ENCODE peak calls at places on chromosomes 5 and 9, in ten cellular contexts. U, K, S, O, T, N, Q, L, R and Z are unnamed samples.

GRCh38 chr9:114894801-114895433 is 35.5 kb downstream of the TNFSF8 start:
- DNase-seq in T (no peak), S (peak; percentile 29), K (no peak), N (no peak), R (peak; percentile 82), L (peak; percentile 98), O (peak; percentile 97), Q (no peak), U (no peak), Z (no peak)

GRCh38 chr5:10678236-10678635 is 82.8 kb downstream of the DAP start:
- DNase-seq in S (no peak), O (peak; percentile 65), L (no peak), K (no peak), Q (no peak), R (no peak), T (no peak), N (no peak), U (no peak), Z (no peak)

GRCh38 chr9:126248680-126249079 is 77.9 kb upstream of the MVB12B start:
- DNase-seq in K (no peak), T (no peak), R (peak; percentile 81), O (peak; percentile 97), Q (no peak), N (no peak), L (peak; percentile 54), S (no peak), U (no peak), Z (no peak)

GRCh38 chr5:173514666-173515065 is 101.8 kb downstream of the BOD1 start:
- DNase-seq in R (peak; percentile 21), K (no peak), Q (no peak), O (no peak), T (no peak), S (no peak), L (no peak), U (no peak), N (no peak), Z (no peak)

GRCh38 chr5:15621094-15621493 is 121.1 kb downstream of the FBXL7 start:
- DNase-seq in U (no peak), T (no peak), K (no peak), O (peak; percentile 45), S (no peak), Q (no peak), N (no peak), L (no peak), R (no peak), Z (no peak)

GRCh38 chr5:172007153-172007794 is 836 bp upstream of the FBXW11 start:
- DNase-seq in Q (no peak), O (peak; percentile 17), U (no peak), L (no peak), R (peak; percentile 28), T (peak; percentile 32), K (no peak), N (no peak), S (no peak), Z (no peak)

GRCh38 chr5:473344-474192 is 30.6 kb downstream of the EXOC3 start:
- DNase-seq in Q (peak; percentile 41), T (peak; percentile 32), R (peak; percentile 40), U (no peak), N (peak; percentile 37), K (peak; percentile 36), L (no peak), O (peak; percentile 32), S (no peak), Z (peak; percentile 80)

GRCh38 chr5:72785796-72786195 is 30.7 kb upstream of the TNPO1 start:
- DNase-seq in U (no peak), R (no peak), O (no peak), T (no peak), K (no peak), N (no peak), L (no peak), S (no peak), Q (no peak), Z (no peak)

GRCh38 chr5:8686707-8687106 is 817.8 kb downstream of the MTRR start:
- DNase-seq in T (no peak), R (no peak), S (no peak), Q (no peak), N (no peak), O (peak; percentile 62), L (no peak), U (no peak), K (no peak), Z (no peak)

DNA sequence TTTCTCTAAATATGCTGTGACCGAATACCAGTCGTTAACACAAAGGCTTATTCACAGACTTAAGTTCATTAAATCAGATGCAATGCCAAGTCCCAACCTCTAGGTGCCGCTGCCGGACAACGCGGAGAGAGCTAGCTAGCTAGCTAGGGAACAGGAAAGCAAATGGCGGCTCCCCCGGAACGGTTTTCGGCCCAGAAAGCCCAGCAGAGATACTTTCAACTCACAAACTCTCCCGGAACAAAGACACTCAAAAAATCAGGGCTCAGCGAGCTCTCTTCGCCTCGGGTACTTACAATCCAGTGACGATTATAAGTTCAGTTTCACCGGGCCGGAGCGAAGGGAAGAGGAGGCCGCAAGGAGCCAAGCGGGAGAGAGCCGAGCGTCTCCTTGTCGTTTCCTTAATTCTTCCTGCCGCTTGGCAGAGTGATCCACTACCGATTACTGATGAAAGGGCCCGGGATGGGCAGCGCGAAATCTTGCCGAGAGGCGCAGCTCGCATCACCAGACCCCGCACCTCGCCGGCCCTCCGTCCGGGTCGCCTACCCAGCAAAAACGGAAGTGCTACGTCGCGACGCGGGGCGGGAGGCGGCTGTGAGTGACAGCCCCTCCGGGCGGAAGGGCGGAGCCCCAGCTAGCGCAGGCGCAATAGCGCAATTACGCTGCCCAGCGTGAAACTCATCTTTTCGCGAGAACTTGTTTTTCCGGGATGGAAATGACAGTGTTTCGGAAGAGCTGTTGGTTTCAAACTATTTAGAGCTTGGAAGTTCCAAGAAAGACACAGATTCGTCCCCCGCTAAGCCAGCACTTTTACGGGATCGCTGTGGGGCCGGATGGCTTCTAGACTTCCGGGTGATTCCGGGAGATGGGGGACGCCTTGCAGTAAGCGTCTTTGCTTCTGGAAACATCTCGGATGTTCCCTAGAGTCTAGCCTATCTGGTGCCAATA is at the start of gene TAF7:
- DNase-seq in U (peak; percentile 82), N (peak; percentile 88), R (peak; percentile 85), L (peak; percentile 84), S (peak; percentile 90), K (peak; percentile 93), T (peak; percentile 92), Q (peak; percentile 89), O (peak; percentile 81), Z (peak; percentile 90)
- H3K9me3 ChIP-seq in U (peaks cover 17% of the 10 kb centered on the region), N (peaks cover 91% of the 10 kb centered on the region), R (peaks cover 38% of the 10 kb centered on the region), L (peaks cover 48% of the 10 kb centered on the region), S (peaks cover 44% of the 10 kb centered on the region), K (peaks cover 53% of the 10 kb centered on the region), T (peaks cover 14% of the 10 kb centered on the region), Q (peaks cover 60% of the 10 kb centered on the region), O (peaks cover 21% of the 10 kb centered on the region), Z (peaks cover 36% of the 10 kb centered on the region)

DNA sequence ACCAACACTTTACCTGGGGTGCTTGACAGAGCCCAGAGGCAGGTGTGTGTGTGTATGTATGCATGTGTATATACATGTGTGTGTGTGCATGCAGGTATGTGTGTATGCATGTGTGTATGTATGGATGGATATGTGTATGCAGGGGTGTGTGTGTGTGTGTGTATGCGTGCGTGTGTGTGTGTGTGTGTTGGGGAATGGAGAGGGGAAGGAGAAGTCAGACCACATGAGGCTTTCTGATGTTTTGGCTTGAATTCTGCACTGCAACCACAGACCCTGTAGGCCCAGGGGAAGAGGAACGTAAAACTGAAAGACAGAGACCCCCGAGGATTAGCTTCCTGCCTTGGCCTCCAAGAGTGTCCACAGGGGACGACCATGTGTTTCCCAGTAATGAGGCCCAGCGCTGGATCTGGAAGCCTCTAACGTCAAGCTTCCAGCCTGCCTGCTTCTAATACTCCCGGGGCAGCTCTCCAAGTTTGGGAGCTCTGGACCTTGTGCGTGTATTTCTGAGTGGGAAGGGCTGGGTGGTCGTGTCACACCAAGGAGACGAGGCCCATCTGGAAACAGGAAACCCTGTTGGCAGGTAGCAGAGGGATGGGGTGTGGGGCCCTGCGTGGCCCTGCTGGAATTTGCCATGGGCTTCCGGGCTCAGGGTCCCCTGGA is 5.8 kb downstream of the DCANP1 start:
- DNase-seq in T (peak; percentile 19), R (no peak), Q (no peak), S (no peak), L (no peak), N (no peak), U (no peak), K (no peak), O (no peak), Z (peak; percentile 49)
- H3K27ac ChIP-seq in T (no peak overlapping the region), R (no peak overlapping the region), Q (no peak overlapping the region), S (no peak overlapping the region), L (no peak overlapping the region), N (no peak overlapping the region), U (no peak overlapping the region), K (no peak overlapping the region), O (no peak overlapping the region), Z (no peak overlapping the region)

DNA sequence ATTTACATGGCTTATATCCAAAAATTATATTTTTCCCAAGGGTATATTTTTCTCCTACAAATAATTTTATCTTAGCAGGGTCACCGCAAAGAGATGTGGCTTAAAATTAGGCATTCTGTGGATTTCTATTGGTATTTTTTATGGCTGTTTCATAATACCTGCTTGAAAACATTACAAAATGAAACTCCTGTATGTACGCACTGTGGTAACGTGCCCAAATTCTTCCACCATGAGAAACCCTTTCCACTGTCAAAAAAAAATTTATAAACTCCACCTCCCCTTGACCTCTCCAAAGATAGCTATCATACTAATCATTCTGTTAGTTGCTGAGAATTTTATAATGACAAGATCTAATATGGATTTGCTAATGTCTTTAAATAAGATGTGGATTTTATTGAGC is 245.0 kb downstream of the SPOCK1 start:
- DNase-seq in O (peak; percentile 82), Q (no peak), T (no peak), R (no peak), S (no peak), K (no peak), N (no peak), L (no peak), U (peak; percentile 12), Z (no peak)
- H3K9me3 ChIP-seq in O (no peaks in the 10 kb centered on the region), Q (no peaks in the 10 kb centered on the region), T (no peaks in the 10 kb centered on the region), R (no peaks in the 10 kb centered on the region), S (no peaks in the 10 kb centered on the region), K (no peaks in the 10 kb centered on the region), N (no peaks in the 10 kb centered on the region), L (no peaks in the 10 kb centered on the region), U (no peaks in the 10 kb centered on the region), Z (no peaks in the 10 kb centered on the region)

GRCh38 chr5:38667499-38667776 is 111.0 kb upstream of the LIFR start:
- DNase-seq in N (no peak), R (no peak), Q (no peak), K (no peak), U (no peak), S (no peak), L (no peak), T (no peak), O (no peak), Z (no peak)

GRCh38 chr5:38663276-38663675 is 106.8 kb upstream of the LIFR start:
- DNase-seq in K (no peak), T (no peak), R (no peak), O (no peak), N (no peak), S (no peak), L (no peak), U (no peak), Q (no peak), Z (no peak)

GRCh38 chr5:38670066-38670465 is 113.6 kb upstream of the LIFR start:
- DNase-seq in T (no peak), N (no peak), R (no peak), Q (no peak), K (no peak), U (no peak), L (no peak), O (no peak), S (no peak), Z (no peak)

GRCh38 chr5:38670878-38671277 is 114.4 kb upstream of the LIFR start:
- DNase-seq in K (no peak), O (peak; percentile 18), R (no peak), S (no peak), U (peak; percentile 53), N (no peak), T (no peak), L (no peak), Q (no peak), Z (no peak)

GRCh38 chr5:38666668-38667498 is 110.4 kb upstream of the LIFR start:
- DNase-seq in S (peak; percentile 51), Q (peak; percentile 43), K (no peak), N (peak; percentile 68), U (peak; percentile 38), O (peak; percentile 32), T (no peak), L (no peak), R (peak; percentile 45), Z (no peak)
- H3K27ac ChIP-seq in S (peak overlapping the region; percentile 37), Q (peak overlapping the region; percentile 70), K (no peak overlapping the region), N (peak overlapping the region; percentile 72), U (peak overlapping the region; percentile 77), O (no peak overlapping the region), T (no peak overlapping the region), L (no peak overlapping the region), R (no peak overlapping the region), Z (no peak overlapping the region)